ENCODE peak calls at places on chromosomes 1 and 21, in ten cellular contexts. F, W, N, M, D, I, X, P, H and J are unnamed samples.

GRCh38 chr1:54439550-54440223 is 33.5 kb upstream of the SSBP3 start:
- DNase-seq in F (no peak), W (no peak), N (no peak), M (no peak), D (no peak), I (peak; percentile 21), X (no peak), P (no peak), H (no peak), J (no peak)

GRCh38 chr1:207876129-207876528 is 34.8 kb downstream of the CD34 start:
- DNase-seq in F (no peak), W (no peak), N (peak; percentile 37), M (no peak), D (no peak), I (no peak), X (no peak), P (no peak), H (no peak), J (peak; percentile 40)

GRCh38 chr1:201051399-201051798 is 27.9 kb upstream of the KIF21B start:
- DNase-seq in F (no peak), W (no peak), N (no peak), M (no peak), D (no peak), I (no peak), X (no peak), P (no peak), H (no peak), J (no peak)

GRCh38 chr1:184622136-184622823 is 132.4 kb downstream of the EDEM3 start:
- DNase-seq in F (peak; percentile 81), W (peak; percentile 92), N (no peak), M (no peak), D (peak; percentile 65), I (peak; percentile 96), X (peak; percentile 98), P (peak; percentile 83), H (peak; percentile 90), J (no peak)

GRCh38 chr1:2388004-2388913 is 3.1 kb downstream of the MORN1 start:
- DNase-seq in F (no peak), W (no peak), N (no peak), M (no peak), D (no peak), I (peak; percentile 51), X (no peak), P (no peak), H (no peak), J (no peak)

GRCh38 chr21:19922122-19922521 is 1076.1 kb upstream of the NCAM2 start:
- DNase-seq in F (no peak), W (no peak), N (no peak), M (no peak), D (no peak), I (no peak), X (no peak), P (no peak), H (no peak), J (no peak)

GRCh38 chr21:43193088-43193650 is 24.4 kb downstream of the CRYAA start:
- DNase-seq in F (no peak), W (no peak), N (no peak), M (no peak), D (no peak), I (no peak), X (no peak), P (peak; percentile 13), H (no peak), J (no peak)

GRCh38 chr1:4693316-4693715 is 38.9 kb downstream of the AJAP1 start:
- DNase-seq in F (no peak), W (no peak), N (no peak), M (no peak), D (no peak), I (no peak), X (no peak), P (no peak), H (no peak), J (no peak)

GRCh38 chr21:36696640-36697472 is 2.1 kb upstream of the SIM2 start:
- DNase-seq in F (no peak), W (no peak), N (peak; percentile 58), M (no peak), D (no peak), I (no peak), X (no peak), P (no peak), H (no peak), J (no peak)

GRCh38 chr21:17775431-17776126 is 43.6 kb downstream of the C21orf91 start:
- DNase-seq in F (no peak), W (no peak), N (no peak), M (no peak), D (no peak), I (no peak), X (no peak), P (no peak), H (no peak), J (no peak)

GRCh38 chr1:159171688-159172501 is 480 bp downstream of the CADM3 start:
- DNase-seq in F (peak; percentile 30), W (peak; percentile 17), N (peak; percentile 75), M (no peak), D (peak; percentile 11), I (peak; percentile 61), X (peak; percentile 44), P (no peak), H (no peak), J (no peak)

GRCh38 chr1:156487862-156488261 is 12.7 kb downstream of the MEF2D start:
- DNase-seq in F (no peak), W (no peak), N (no peak), M (no peak), D (no peak), I (no peak), X (no peak), P (no peak), H (no peak), J (no peak)

GRCh38 chr1:162703708-162704107 is 71.4 kb downstream of the DDR2 start:
- DNase-seq in F (no peak), W (no peak), N (no peak), M (no peak), D (peak; percentile 26), I (peak; percentile 76), X (no peak), P (no peak), H (no peak), J (no peak)
- TF ChIP-seq CTCF in F (no peak), W (no peak), N (no peak), M (no peak), D (no peak), I (no peak), X (no peak), P (no peak), H (no peak), J (no peak)

DNA sequence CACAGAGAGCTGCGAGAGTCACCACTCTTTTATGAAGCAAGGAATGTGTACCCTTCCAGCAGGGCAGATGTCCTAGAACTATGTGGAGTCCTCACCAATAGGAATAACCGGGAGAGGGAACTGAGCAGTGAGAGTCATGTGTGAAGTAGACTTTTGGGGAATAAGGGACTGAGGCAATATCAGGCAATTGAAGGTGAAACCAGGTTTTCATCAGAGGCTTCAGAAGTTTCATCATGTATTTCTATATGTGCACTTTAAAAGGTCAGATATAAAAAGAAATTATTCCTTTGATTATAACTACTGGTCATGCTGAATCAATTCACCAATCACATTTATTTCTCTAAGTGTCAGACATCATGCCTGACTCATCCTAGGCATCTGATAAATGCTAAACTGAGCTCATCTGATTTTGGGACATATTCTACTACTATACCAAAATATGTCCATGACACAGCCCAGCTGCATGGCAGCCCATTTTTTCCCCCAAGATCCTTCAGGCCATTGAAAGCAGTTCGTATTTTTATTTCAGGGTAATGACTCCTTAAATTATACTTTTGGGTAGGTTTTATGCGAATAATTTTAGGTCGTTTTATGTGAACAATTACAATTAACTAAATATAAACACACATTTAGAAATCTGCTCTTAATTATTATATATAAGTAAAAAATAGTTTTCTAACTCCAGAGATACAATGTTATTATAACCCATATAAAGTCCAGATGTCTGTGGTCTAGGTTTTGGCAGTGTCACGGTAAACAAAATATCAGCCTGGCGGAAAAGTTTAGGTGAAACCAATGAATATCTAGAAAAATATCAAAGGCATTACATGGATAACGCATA is 22.2 kb downstream of the VTCN1 start:
- DNase-seq in F (no peak), W (no peak), N (no peak), M (no peak), D (no peak), I (no peak), X (no peak), P (no peak), H (peak; percentile 14), J (no peak)
- TF ChIP-seq CTCF in F (no peak), W (no peak), N (no peak), M (no peak), D (no peak), I (no peak), X (no peak), P (no peak), H (no peak), J (no peak)

DNA sequence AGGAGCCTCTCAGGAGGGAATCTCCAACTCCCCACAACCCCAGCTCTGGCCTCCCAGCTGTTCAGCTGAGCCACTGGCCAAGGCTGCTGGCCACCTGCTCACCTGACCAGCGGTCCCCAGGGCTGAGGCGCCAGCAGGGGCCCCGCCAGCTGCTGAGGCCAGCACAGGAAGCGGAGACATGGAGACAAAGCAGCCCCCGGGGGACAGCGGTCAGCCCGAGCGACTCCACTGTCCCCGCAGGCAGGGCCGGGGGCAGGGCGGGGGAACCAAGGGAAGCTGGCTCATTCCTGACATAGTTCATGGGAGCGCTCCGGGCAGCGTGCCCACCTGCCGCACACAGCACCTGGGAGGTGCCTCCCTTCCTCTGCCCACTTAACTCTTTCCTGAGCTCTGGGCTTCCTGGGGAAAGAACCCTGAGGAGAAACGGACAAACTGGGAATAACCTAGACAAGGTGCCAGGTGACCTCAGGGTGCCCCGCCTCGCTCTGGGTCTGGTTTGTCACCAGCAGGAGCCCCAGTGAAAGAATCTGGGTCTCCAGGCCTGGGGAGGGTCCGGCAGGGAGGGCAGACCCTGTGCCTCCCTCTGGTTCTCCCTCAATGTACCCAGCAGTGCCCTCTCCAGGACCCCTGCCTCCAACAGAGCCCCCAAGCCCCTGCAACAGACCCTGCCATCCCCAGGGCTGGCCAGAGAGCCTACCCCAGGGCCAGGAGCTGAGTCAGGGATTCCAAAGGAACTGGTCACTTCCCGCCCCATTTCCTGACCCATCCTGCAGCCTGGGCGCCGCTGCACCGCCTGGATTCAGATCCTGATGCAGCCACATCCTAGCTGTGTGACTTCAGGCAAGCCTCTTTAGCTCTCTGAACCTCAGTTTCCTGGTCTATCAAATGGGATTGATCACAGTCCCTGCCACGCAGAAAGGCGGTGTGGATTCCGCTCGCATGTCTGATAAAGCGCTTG is 10.6 kb downstream of the EPHA2 start:
- DNase-seq in F (peak; percentile 72), W (peak; percentile 92), N (peak; percentile 69), M (peak; percentile 92), D (peak; percentile 87), I (peak; percentile 87), X (peak; percentile 95), P (peak; percentile 63), H (no peak), J (no peak)
- TF ChIP-seq CTCF in F (no peak), W (no peak), N (no peak), M (no peak), D (no peak), I (no peak), X (no peak), P (no peak), H (no peak), J (no peak)

DNA sequence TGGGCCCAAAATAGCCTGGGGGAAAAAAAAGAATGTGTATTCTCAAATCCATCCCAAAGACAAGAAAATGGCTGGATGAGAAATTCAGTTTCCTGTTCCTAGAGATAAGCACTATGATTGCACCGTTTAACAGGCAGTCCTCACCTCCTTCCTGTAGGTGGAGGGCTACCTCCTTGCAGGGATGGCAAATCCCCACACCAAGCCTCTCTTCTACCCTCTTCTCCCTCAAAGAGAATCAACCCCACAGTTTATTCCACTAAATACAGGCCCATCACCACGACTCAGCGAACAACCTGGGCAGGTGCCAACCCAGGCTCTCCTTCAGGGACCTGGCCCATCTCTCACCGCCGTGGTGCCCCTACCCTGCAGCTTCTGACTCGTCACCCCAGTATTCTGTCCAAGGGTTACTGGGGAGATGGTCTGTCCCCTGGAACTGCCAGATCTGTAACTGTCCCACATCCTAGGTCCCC is 3.4 kb upstream of the CHD5 start:
- DNase-seq in F (no peak), W (no peak), N (no peak), M (no peak), D (no peak), I (no peak), X (peak; percentile 31), P (no peak), H (no peak), J (peak; percentile 32)
- TF ChIP-seq CTCF in F (no peak), W (peak; percentile 8), N (peak; percentile 21), M (no peak), D (no peak), I (no peak), X (no peak), P (no peak), H (no peak), J (no peak)